ENCODE peak calls at places on chromosome 16, in six cellular contexts. O is IMR-90, G is mesenchymal stem cell, B is H9, U is H1, J is mesendoderm. R is an unnamed sample.

GRCh38 chr16:13984794-13985193 is 64.8 kb downstream of the ERCC4 start:
- DNase-seq in O (no peak), B (no peak), U (no peak), J (peak), G (no peak), R (no peak)

GRCh38 chr16:73714976-73715375 is 581.6 kb upstream of the PSMD7 start:
- DNase-seq in B (no peak), G (no peak), J (no peak), U (no peak), O (no peak), R (no peak)

GRCh38 chr16:53052519-53053501 is at the start of gene CHD9NB:
- DNase-seq in G (peak), O (peak), U (no peak), B (no peak), J (peak), R (no peak)

GRCh38 chr16:49276646-49277385 is 4.8 kb downstream of the CBLN1 start:
- DNase-seq in B (peak), U (peak), G (no peak), O (no peak), J (peak), R (no peak)

GRCh38 chr16:56625140-56625942 is at the start of gene MT1E:
- DNase-seq in B (no peak), G (peak), J (peak), U (peak), O (peak), R (no peak)

GRCh38 chr16:49277386-49277742 is 4.3 kb downstream of the CBLN1 start:
- DNase-seq in U (peak), J (no peak), G (no peak), O (no peak), B (no peak), R (no peak)

GRCh38 chr16:17470002-17470870 is 524 bp downstream of the XYLT1 start:
- DNase-seq in B (no peak), U (peak), J (no peak), O (no peak), G (no peak), R (no peak)

GRCh38 chr16:68935008-68935407 is 91.7 kb downstream of the TANGO6 start:
- DNase-seq in G (no peak), B (no peak), U (no peak), O (no peak), J (no peak), R (no peak)

GRCh38 chr16:89484923-89485679 is 5.3 kb downstream of the ANKRD11 start:
- DNase-seq in G (peak), O (no peak), U (no peak), J (no peak), B (no peak), R (no peak)

GRCh38 chr16:3095869-3096268 is 3.2 kb downstream of the ZSCAN10 start:
- DNase-seq in B (no peak), J (peak), U (no peak), G (no peak), O (no peak), R (no peak)

GRCh38 chr16:61590577-61590976 is 445.7 kb downstream of the CDH8 start:
- DNase-seq in B (no peak), G (no peak), U (no peak), O (no peak), J (peak), R (no peak)

GRCh38 chr16:11824362-11824761 is 27.0 kb downstream of the RSL1D1 start:
- DNase-seq in U (no peak), O (no peak), G (peak), B (no peak), J (peak), R (no peak)

GRCh38 chr16:58960484-58960883 is 226.4 kb upstream of the GOT2 start:
- DNase-seq in G (no peak), O (no peak), J (no peak), B (peak), U (peak), R (no peak)

GRCh38 chr16:16025214-16025968 is 76.0 kb downstream of the ABCC1 start:
- DNase-seq in G (peak), B (no peak), U (no peak), J (no peak), O (peak), R (no peak)

GRCh38 chr16:88323546-88324330 is 59.0 kb upstream of the ZNF469 start:
- DNase-seq in B (no peak), G (no peak), U (no peak), J (no peak), O (no peak), R (no peak)

GRCh38 chr16:67758966-67759365 is 39.9 kb upstream of the GFOD2 start:
- DNase-seq in U (no peak), B (no peak), G (no peak), O (no peak), J (no peak), R (no peak)

GRCh38 chr16:88611220-88611821 is 27.1 kb upstream of the IL17C start:
- DNase-seq in J (peak), U (peak), G (no peak), O (no peak), B (peak), R (peak)

GRCh38 chr16:10736926-10737625 is 6.6 kb upstream of the NUBP1 start:
- DNase-seq in B (peak), J (peak), U (peak), O (peak), G (peak), R (peak)

GRCh38 chr16:85601730-85602401 is 11.3 kb upstream of the GSE1 start:
- DNase-seq in O (peak), B (no peak), G (peak), U (peak), J (peak), R (no peak)

GRCh38 chr16:20114356-20114755 is 40.7 kb upstream of the GPR139 start:
- DNase-seq in J (no peak), O (no peak), U (no peak), G (no peak), B (no peak), R (no peak)

GRCh38 chr16:79656537-79657115 is 56.1 kb upstream of the MAF start:
- DNase-seq in U (no peak), B (no peak), J (no peak), O (no peak), G (peak), R (no peak)

GRCh38 chr16:63938661-63939060 is 1183.2 kb downstream of the CDH11 start:
- DNase-seq in B (no peak), O (no peak), U (no peak), J (no peak), G (no peak), R (no peak)

GRCh38 chr16:30834130-30834740 is 47.2 kb upstream of the ZNF629 start:
- DNase-seq in J (no peak), U (no peak), O (no peak), B (no peak), G (no peak), R (no peak)

GRCh38 chr16:73196670-73197069 is 148.7 kb upstream of the ZFHX3 start:
- DNase-seq in G (peak), J (peak), B (peak), O (peak), U (peak), R (peak)

GRCh38 chr16:84739349-84740124 is 39.7 kb downstream of the USP10 start:
- DNase-seq in G (peak), U (no peak), J (no peak), O (peak), B (no peak), R (no peak)

GRCh38 chr16:88533945-88534641 is 36.1 kb upstream of the ZC3H18 start:
- DNase-seq in B (peak), U (peak), O (peak), J (peak), G (peak), R (peak)

GRCh38 chr16:73000020-73000906 is 47.7 kb downstream of the ZFHX3 start:
- DNase-seq in G (no peak), B (no peak), J (no peak), U (no peak), O (no peak), R (no peak)

GRCh38 chr16:50165473-50165872 is 12.4 kb downstream of the TENT4B start:
- DNase-seq in B (no peak), J (no peak), O (no peak), U (no peak), G (no peak), R (no peak)

GRCh38 chr16:23110257-23110899 is 38.9 kb downstream of the USP31 start:
- DNase-seq in O (no peak), J (no peak), G (no peak), U (no peak), B (no peak), R (no peak)

GRCh38 chr16:86349338-86349900 is 160.9 kb upstream of the FOXF1 start:
- DNase-seq in G (no peak), J (peak), U (no peak), B (no peak), O (no peak), R (no peak)

GRCh38 chr16:87436225-87437172 is 44.4 kb downstream of the MAP1LC3B start:
- DNase-seq in G (peak), O (peak), J (peak), B (no peak), U (no peak), R (no peak)

DNA sequence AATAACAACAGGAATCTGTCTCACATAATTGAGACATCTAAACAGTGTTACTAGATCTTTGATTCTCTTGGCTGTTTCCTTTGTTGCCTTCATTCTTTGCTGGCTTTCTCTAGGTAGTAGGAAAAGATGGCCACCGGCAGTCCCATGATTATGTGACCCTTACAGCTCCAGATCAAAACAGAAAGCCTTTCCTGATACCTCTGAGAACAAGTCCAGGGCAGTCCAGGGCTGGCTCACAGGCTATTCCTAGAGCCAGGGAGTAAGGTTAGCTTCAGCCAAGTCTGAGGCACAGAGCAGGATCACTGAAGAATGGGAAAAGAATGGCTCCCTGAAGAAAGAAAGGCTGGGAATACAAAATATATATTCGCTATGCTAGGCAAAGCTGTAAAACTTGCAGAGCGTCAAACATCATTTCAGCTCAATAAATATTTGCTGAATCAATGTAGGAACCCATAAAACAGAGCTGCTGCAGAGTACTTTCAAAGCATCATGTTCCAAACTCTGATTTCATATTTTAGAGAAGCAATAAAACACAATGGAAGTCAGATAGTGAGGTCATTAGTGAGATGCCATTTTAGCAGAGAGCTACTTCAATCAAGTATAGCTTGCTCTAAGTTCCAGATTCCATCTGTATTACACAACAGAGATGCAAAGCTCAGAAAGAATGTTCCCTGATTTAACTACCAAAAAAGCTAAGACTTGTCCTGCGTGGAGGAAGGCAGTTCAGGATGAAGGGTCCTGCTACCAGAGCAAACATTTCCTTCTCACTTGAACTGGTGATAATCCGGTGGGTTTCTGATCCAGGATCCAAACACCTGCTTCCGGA is 23.4 kb downstream of the ADAT1 start:
- DNase-seq in G (no peak), B (no peak), U (no peak), J (no peak), O (peak), R (no peak)
- H2BK15ac ChIP-seq in G (no peak), B (no peak), U (no peak), J (no peak), O (no peak), R (no peak)

DNA sequence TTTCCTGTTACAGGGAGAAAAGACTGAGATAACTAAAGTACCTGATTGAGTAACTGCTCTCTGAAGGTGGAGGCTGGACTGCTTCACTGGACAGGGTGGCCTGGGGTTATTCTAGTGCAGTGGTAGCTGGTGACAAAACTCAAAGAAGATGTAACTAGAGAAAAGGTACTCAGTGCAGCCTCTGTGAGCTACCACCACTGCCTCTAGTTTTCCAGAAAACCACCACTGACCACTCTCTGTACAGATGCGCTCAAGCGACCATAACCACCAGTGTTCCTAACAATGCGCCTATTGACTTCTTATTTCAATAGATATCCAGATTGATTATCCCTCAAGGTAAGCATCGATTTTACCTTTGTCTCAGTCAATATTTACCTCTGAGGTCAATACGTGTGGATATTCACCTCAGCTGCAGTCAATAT is 492.2 kb downstream of the WWOX start:
- DNase-seq in J (no peak), U (no peak), B (no peak), O (no peak), G (no peak), R (no peak)
- H2BK15ac ChIP-seq in J (no peak), U (no peak), B (no peak), O (no peak), G (no peak), R (no peak)

DNA sequence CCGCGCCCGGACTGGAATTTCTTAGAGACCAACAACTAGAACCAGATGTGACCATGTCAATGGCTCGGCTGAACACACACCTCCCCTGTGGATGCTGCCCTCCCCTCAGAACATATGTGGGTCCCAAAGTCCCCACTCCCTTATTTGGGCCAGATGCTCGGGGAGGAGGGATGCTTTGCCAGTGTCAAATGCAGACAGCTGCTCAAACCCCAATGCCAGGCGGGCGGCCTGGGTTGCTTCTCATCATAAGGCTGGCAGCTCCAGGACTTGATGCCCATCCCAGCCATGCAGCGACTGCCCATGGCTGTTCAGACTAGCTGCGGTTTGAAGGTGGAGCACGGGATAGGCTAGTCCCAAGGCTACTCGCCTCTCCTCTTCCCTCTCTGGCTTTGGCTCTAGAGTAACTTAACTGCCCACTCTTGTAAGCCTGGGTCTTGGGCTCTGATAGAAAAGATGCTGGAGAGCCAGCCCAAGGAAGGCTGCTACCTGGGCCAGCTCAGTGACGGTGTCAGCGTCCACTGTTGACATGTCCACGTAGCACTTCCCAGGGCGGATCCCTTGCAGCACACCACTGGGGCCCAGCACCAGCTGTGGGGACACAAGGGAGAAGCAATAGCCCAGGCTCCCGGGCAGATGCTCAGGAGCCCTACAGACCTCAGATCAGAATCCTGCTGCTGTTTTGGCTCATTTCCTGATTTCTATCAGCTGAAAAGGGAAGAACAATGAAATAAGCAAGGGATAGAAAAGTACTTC is 11.0 kb upstream of the ROGDI start:
- DNase-seq in U (no peak), O (no peak), G (no peak), B (no peak), J (no peak), R (no peak)
- H2BK15ac ChIP-seq in U (no peak), O (no peak), G (no peak), B (no peak), J (no peak), R (no peak)

GRCh38 chr16:78386925-78387324 is 287.5 kb downstream of the WWOX start:
- DNase-seq in U (no peak), G (no peak), J (no peak), B (no peak), O (no peak), R (no peak)

GRCh38 chr16:78381060-78381459 is 281.6 kb downstream of the WWOX start:
- DNase-seq in O (no peak), J (no peak), U (no peak), B (no peak), G (no peak), R (no peak)

GRCh38 chr16:78385406-78385805 is 286.0 kb downstream of the WWOX start:
- DNase-seq in J (no peak), B (no peak), G (no peak), U (no peak), O (no peak), R (no peak)

GRCh38 chr16:78377312-78377711 is 277.9 kb downstream of the WWOX start:
- DNase-seq in U (no peak), O (no peak), G (no peak), J (no peak), B (no peak), R (no peak)

DNA sequence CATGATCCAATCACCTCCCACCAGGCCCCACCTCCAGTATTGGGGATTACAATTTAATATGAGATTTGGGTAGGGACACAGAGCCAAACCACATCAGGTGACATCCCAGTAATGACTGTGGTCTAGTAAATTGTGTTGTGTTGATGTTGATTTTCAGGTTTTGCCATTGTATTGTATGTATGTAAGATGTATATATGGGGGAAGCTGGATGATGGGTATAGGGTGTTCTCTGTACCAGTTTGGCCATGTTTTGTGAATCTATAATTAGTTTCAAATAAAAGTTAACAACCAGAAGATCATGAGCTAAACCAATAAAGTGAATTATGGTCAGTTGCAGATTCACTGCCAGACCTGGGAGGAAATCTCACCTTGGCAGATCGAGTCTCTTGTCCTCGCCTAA is 283.7 kb downstream of the WWOX start:
- DNase-seq in G (no peak), O (no peak), U (no peak), B (no peak), J (no peak), R (no peak)
- H2BK15ac ChIP-seq in G (no peak), O (no peak), U (no peak), B (no peak), J (no peak), R (no peak)

GRCh38 chr16:5449901-5450300 is 352.3 kb upstream of the EEF2KMT start:
- DNase-seq in J (no peak), B (no peak), U (no peak), O (no peak), G (no peak), R (no peak)

GRCh38 chr16:5450435-5451104 is 353.0 kb upstream of the EEF2KMT start:
- DNase-seq in U (peak), O (no peak), G (no peak), J (peak), B (peak), R (peak)

GRCh38 chr16:5454349-5454748 is 356.8 kb upstream of the EEF2KMT start:
- DNase-seq in B (no peak), J (no peak), O (no peak), U (no peak), G (no peak), R (no peak)

GRCh38 chr16:5448798-5449197 is 351.2 kb upstream of the EEF2KMT start:
- DNase-seq in O (no peak), J (no peak), U (no peak), G (no peak), B (no peak), R (no peak)

GRCh38 chr16:5451641-5452040 is 354.0 kb upstream of the EEF2KMT start:
- DNase-seq in O (no peak), B (peak), G (no peak), U (no peak), J (peak), R (no peak)
- H2BK15ac ChIP-seq in O (no peak), B (no peak), G (no peak), U (no peak), J (no peak), R (no peak)

DNA sequence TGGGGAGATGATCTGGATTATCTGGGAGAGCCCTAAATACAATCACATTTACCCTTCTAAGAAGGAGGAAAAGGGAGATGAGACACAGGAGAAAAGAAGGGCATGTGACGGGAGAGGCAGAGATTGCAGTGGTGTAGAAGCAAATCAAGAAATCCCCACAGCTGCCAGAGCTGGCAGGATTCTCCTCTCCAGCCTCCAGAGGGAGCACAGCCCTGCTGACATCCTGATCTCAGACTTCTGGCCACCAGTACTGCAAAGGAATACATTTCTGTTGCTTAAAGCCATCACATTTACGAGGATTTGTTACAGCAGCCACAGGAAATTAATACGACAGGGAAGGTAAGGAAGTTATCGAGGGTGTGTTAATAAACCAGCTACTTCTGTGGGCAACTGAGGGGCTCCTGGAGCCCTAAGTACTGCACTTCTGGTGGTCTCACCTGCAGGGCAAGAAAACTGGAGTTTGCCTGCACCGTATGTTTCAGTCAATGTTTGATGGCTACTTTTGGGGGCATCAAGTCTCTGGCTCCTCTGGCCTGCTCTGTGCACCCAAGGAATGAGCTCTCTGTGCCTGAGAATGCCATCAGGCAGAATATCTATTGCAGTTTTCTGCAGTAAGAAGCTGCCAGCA is 22.9 kb upstream of the CDH13 start:
- DNase-seq in G (peak), U (no peak), O (peak), B (peak), J (peak), R (peak)
- H2BK15ac ChIP-seq in G (no peak), U (no peak), O (no peak), B (no peak), J (no peak), R (no peak)

GRCh38 chr16:35140293-35140986 is 1681.0 kb downstream of the TP53TG3F start:
- DNase-seq in O (no peak), J (no peak), B (no peak), G (no peak), U (no peak), R (no peak)

GRCh38 chr16:35131429-35131828 is 1672.0 kb downstream of the TP53TG3F start:
- DNase-seq in G (no peak), J (no peak), U (no peak), O (no peak), B (no peak), R (no peak)

GRCh38 chr16:35134471-35134870 is 1675.1 kb downstream of the TP53TG3F start:
- DNase-seq in G (no peak), U (no peak), O (no peak), J (no peak), B (no peak), R (no peak)
- H2BK15ac ChIP-seq in G (no peak), U (no peak), O (no peak), J (no peak), B (no peak), R (no peak)

R was measured in neuronal stem cell.